ENCODE peak calls at places on chromosomes 4 and X, in ten cellular contexts. G, C, I, Q, N, S, W, P, J and Y are unnamed samples.
A peak's percentile ranks its signal among the peaks of the same experiment; 100 is the strongest.

GRCh38 chrX:138534410-138534809 is 177.1 kb downstream of the FGF13 start:
- DNase-seq in S (no peak), N (no peak), Q (no peak), C (no peak), I (no peak), G (no peak), P (no peak), W (no peak), J (no peak), Y (no peak)

GRCh38 chr4:182083681-182084410 is 159.4 kb upstream of the TENM3 start:
- DNase-seq in G (no peak), N (no peak), P (no peak), Q (no peak), C (no peak), S (no peak), W (no peak), I (no peak), J (no peak), Y (no peak)

GRCh38 chr4:23717528-23718248 is 172.2 kb downstream of the PPARGC1A start:
- DNase-seq in C (peak; percentile 16), N (peak; percentile 3), P (no peak), Q (no peak), S (peak; percentile 16), I (no peak), W (no peak), J (no peak), G (no peak), Y (no peak)

GRCh38 chr4:124121511-124121934 is 591.0 kb downstream of the ANKRD50 start:
- DNase-seq in C (no peak), N (no peak), W (no peak), I (peak; percentile 30), G (peak; percentile 3), P (no peak), Q (no peak), S (peak; percentile 96), J (no peak), Y (no peak)

GRCh38 chr4:98222306-98222705 is 38.9 kb upstream of the RAP1GDS1 start:
- DNase-seq in J (no peak), W (no peak), G (no peak), I (no peak), P (no peak), N (no peak), S (no peak), Q (no peak), C (no peak), Y (no peak)

GRCh38 chr4:173119818-173120217 is 48.8 kb upstream of the GALNT7 start:
- DNase-seq in S (peak; percentile 42), Q (no peak), N (no peak), I (no peak), G (no peak), C (no peak), W (no peak), J (no peak), P (no peak), Y (no peak)

GRCh38 chr4:100420571-100420970 is 97.3 kb downstream of the EMCN start:
- DNase-seq in P (no peak), J (no peak), I (no peak), S (peak; percentile 12), C (no peak), Q (no peak), N (no peak), G (no peak), W (no peak), Y (no peak)

GRCh38 chrX:46327229-46328081 is 217.8 kb downstream of the ZNF674 start:
- DNase-seq in J (peak; percentile 39), Q (no peak), G (peak; percentile 85), N (no peak), I (no peak), S (peak; percentile 31), C (peak; percentile 52), W (peak; percentile 46), P (peak; percentile 61), Y (peak; percentile 42)

GRCh38 chrX:15468036-15468435 is 25.1 kb downstream of the PIR start:
- DNase-seq in P (no peak), I (peak; percentile 38), N (peak; percentile 9), W (no peak), J (no peak), G (no peak), C (no peak), S (peak; percentile 27), Q (no peak), Y (no peak)

GRCh38 chrX:46572295-46572936 is 1.1 kb upstream of the CHST7 start:
- DNase-seq in J (no peak), S (no peak), P (no peak), W (no peak), C (no peak), G (no peak), Q (peak; percentile 23), N (peak; percentile 70), I (no peak), Y (no peak)

GRCh38 chr4:19675172-19675811 is 576.4 kb upstream of the SLIT2 start:
- DNase-seq in G (peak; percentile 75), W (no peak), J (no peak), P (no peak), N (no peak), Q (no peak), C (no peak), S (peak; percentile 71), I (no peak), Y (peak; percentile 16)

GRCh38 chr4:123603165-123603564 is 206.6 kb downstream of the SPRY1 start:
- DNase-seq in S (peak; percentile 42), N (no peak), W (no peak), I (no peak), Q (no peak), C (no peak), G (no peak), J (no peak), P (no peak), Y (no peak)

GRCh38 chr4:61772116-61772515 is 572.0 kb downstream of the ADGRL3 start:
- DNase-seq in C (no peak), J (no peak), I (no peak), P (no peak), N (no peak), Q (no peak), S (peak; percentile 40), G (no peak), W (no peak), Y (no peak)

GRCh38 chr4:130393246-130394041 is 1297.5 kb downstream of the C4orf33 start:
- DNase-seq in C (no peak), P (no peak), G (no peak), J (no peak), I (no peak), S (peak; percentile 74), Q (no peak), N (no peak), W (no peak), Y (no peak)

DNA sequence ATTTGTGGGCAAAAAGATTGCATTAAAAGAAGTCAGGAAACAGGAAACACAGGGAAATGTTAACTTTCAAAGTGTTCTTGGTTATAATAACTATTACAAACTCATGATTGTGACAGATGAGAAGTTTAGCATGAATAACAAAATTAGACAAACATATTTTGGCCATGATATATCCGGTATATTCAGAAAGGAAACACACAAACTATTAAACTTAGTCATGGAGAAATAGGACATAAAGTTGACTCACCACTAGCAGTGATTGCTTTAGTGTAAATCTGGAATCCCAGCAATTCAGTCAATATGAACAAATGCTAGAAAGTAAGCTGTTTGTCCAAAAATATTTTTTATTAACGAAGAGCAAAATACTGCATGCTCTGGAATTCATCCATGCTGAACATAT is 1299.9 kb downstream of the C4orf33 start:
- DNase-seq in W (no peak), G (no peak), J (no peak), Q (no peak), I (no peak), C (no peak), N (no peak), P (no peak), S (peak; percentile 66), Y (no peak)
- H3K27ac ChIP-seq in W (no peak overlapping the region), G (no peak overlapping the region), J (no peak overlapping the region), Q (no peak overlapping the region), I (no peak overlapping the region), C (no peak overlapping the region), N (no peak overlapping the region), P (no peak overlapping the region), S (no peak overlapping the region), Y (no peak overlapping the region)

DNA sequence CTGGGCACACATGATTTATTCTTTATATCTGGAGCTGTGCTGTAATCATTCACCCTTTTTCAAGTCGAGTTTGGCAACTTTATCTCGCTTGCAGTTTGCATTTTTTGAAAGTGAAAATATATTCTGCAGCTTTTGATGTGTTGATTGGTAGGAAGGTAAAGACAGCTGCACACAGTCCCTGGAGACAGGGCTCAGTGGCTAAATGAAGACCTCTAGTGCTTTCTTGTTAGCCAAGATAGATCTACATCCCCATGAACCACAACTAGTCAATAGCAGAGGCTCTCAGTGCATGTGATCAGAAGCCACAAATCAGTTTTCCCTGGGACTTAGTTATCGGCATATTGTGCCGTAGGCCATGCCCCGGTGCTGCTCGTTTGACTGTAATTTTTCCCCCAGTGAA is 587.7 kb upstream of the PITX2 start:
- DNase-seq in N (no peak), P (no peak), C (no peak), Q (no peak), J (no peak), W (no peak), G (no peak), I (no peak), S (no peak), Y (no peak)
- H3K27me3 ChIP-seq in N (no peaks in the 10 kb centered on the region), P (no peaks in the 10 kb centered on the region), C (no peaks in the 10 kb centered on the region), Q (no peaks in the 10 kb centered on the region), J (no peaks in the 10 kb centered on the region), W (no peaks in the 10 kb centered on the region), G (no peaks in the 10 kb centered on the region), I (no peaks in the 10 kb centered on the region), S (no peaks in the 10 kb centered on the region), Y (no peaks in the 10 kb centered on the region)

GRCh38 chr4:7952615-7953014 is 13.0 kb upstream of the AFAP1 start:
- DNase-seq in P (no peak), W (no peak), I (no peak), G (no peak), J (no peak), C (no peak), Q (no peak), N (no peak), S (no peak), Y (no peak)

GRCh38 chr4:7956306-7957112 is 16.8 kb upstream of the AFAP1 start:
- DNase-seq in I (no peak), P (no peak), S (peak; percentile 70), W (no peak), N (no peak), J (no peak), G (no peak), C (no peak), Q (no peak), Y (peak; percentile 76)

GRCh38 chr4:7959066-7959465 is 19.4 kb upstream of the AFAP1 start:
- DNase-seq in C (no peak), G (no peak), W (no peak), J (no peak), N (no peak), S (no peak), I (no peak), Q (no peak), P (no peak), Y (no peak)

GRCh38 chr4:7957113-7957656 is 17.5 kb upstream of the AFAP1 start:
- DNase-seq in W (no peak), S (no peak), P (no peak), Q (no peak), I (no peak), N (no peak), G (no peak), J (no peak), C (no peak), Y (no peak)

GRCh38 chr4:7955393-7955792 is 15.7 kb upstream of the AFAP1 start:
- DNase-seq in P (no peak), Q (no peak), J (no peak), I (no peak), S (no peak), G (no peak), W (no peak), N (no peak), C (no peak), Y (no peak)
- H3K4me1 ChIP-seq in P (no peaks in the 10 kb centered on the region), Q (peaks cover under 1% of the 10 kb centered on the region), J (peaks cover 8% of the 10 kb centered on the region), I (no peaks in the 10 kb centered on the region), S (peaks cover 17% of the 10 kb centered on the region), G (peaks cover 13% of the 10 kb centered on the region), W (no peaks in the 10 kb centered on the region), N (no peaks in the 10 kb centered on the region), C (peaks cover 3% of the 10 kb centered on the region), Y (no peaks in the 10 kb centered on the region)

GRCh38 chrX:42274151-42274550 is 350.8 kb upstream of the CASK start:
- DNase-seq in I (no peak), C (no peak), P (no peak), J (no peak), G (no peak), W (no peak), S (no peak), N (no peak), Q (no peak), Y (no peak)
- H3K27ac ChIP-seq in I (no peak overlapping the region), C (no peak overlapping the region), P (no peak overlapping the region), J (no peak overlapping the region), G (no peak overlapping the region), W (no peak overlapping the region), S (no peak overlapping the region), N (no peak overlapping the region), Q (no peak overlapping the region), Y (no peak overlapping the region)